ENCODE peak calls at places on chromosomes 6 and 20, in six cellular contexts. C, R, Y, M, Q and L are unnamed samples.

GRCh38 chr6:37807656-37808055 is 11.9 kb upstream of the ZFAND3 start:
- DNase-seq in C (no peak), R (no peak), Y (no peak), M (peak; percentile 31), Q (no peak), L (peak; percentile 44)

GRCh38 chr20:15811951-15812350 is 761.3 kb downstream of the KIF16B start:
- DNase-seq in C (no peak), R (no peak), Y (no peak), M (no peak), Q (no peak), L (no peak)

GRCh38 chr6:3355358-3356055 is 96.8 kb downstream of the PSMG4 start:
- DNase-seq in C (no peak), R (no peak), Y (no peak), M (peak; percentile 53), Q (peak; percentile 73), L (no peak)

GRCh38 chr6:117205876-117206275 is 59.5 kb upstream of the VGLL2 start:
- DNase-seq in C (no peak), R (no peak), Y (no peak), M (no peak), Q (no peak), L (no peak)

GRCh38 chr6:101539510-101540245 is 146.2 kb downstream of the GRIK2 start:
- DNase-seq in C (no peak), R (no peak), Y (no peak), M (peak; percentile 27), Q (no peak), L (no peak)

GRCh38 chr20:57577679-57578475 is 17.0 kb downstream of the PCK1 start:
- DNase-seq in C (no peak), R (no peak), Y (no peak), M (no peak), Q (no peak), L (no peak)

GRCh38 chr6:14656676-14657075 is 539.1 kb downstream of the CD83 start:
- DNase-seq in C (no peak), R (no peak), Y (no peak), M (no peak), Q (no peak), L (no peak)

GRCh38 chr6:11410539-11411307 is 126.8 kb upstream of the TMEM170B start:
- DNase-seq in C (peak; percentile 64), R (no peak), Y (no peak), M (no peak), Q (no peak), L (no peak)

GRCh38 chr6:149963212-149963461 is 606 bp upstream of the ULBP1 start:
- DNase-seq in C (peak; percentile 29), R (peak; percentile 35), Y (no peak), M (peak; percentile 66), Q (no peak), L (no peak)

GRCh38 chr20:461254-462198 is 807 bp downstream of the TBC1D20 start:
- DNase-seq in C (peak; percentile 56), R (no peak), Y (peak; percentile 42), M (peak; percentile 82), Q (peak; percentile 28), L (peak; percentile 45)

GRCh38 chr6:160081398-160081797 is 40.2 kb upstream of the SLC22A1 start:
- DNase-seq in C (no peak), R (no peak), Y (no peak), M (no peak), Q (no peak), L (no peak)

GRCh38 chr20:64176548-64177419 is 12.5 kb downstream of the MYT1 start:
- DNase-seq in C (no peak), R (no peak), Y (no peak), M (no peak), Q (peak; percentile 19), L (no peak)

GRCh38 chr6:6684365-6684833 is 95.9 kb downstream of the LY86 start:
- DNase-seq in C (peak; percentile 95), R (no peak), Y (peak; percentile 16), M (no peak), Q (no peak), L (no peak)

GRCh38 chr20:51612896-51613295 is 70.4 kb upstream of the NFATC2 start:
- DNase-seq in C (no peak), R (no peak), Y (no peak), M (no peak), Q (no peak), L (no peak)

GRCh38 chr20:4082406-4083102 is 67.2 kb upstream of the RNF24 start:
- DNase-seq in C (peak; percentile 71), R (no peak), Y (peak; percentile 21), M (peak; percentile 61), Q (no peak), L (peak; percentile 30)

GRCh38 chr6:35677456-35677855 is 11.3 kb downstream of the FKBP5 start:
- DNase-seq in C (no peak), R (no peak), Y (no peak), M (no peak), Q (no peak), L (no peak)

GRCh38 chr6:12012231-12012565 is at the start of gene HIVEP1:
- DNase-seq in C (no peak), R (no peak), Y (no peak), M (no peak), Q (no peak), L (no peak)

GRCh38 chr20:38392356-38392755 is 42.8 kb downstream of the SNHG17 start:
- DNase-seq in C (no peak), R (peak; percentile 29), Y (no peak), M (no peak), Q (no peak), L (no peak)

GRCh38 chr6:167464177-167464576 is 139.3 kb downstream of the TTLL2 start:
- DNase-seq in C (no peak), R (no peak), Y (no peak), M (no peak), Q (no peak), L (no peak)